ENCODE peak calls at places on chromosomes 2 and 18, in eight cellular contexts. E is PC-9, M is GM12878, C is dorsolateral prefrontal cortex, X is spleen, F is uterus, U is PC-3, O is DND-41. S is an unnamed sample.

GRCh38 chr18:12092398-12093229 is 1.0 kb upstream of the ANKRD62 start:
- DNase-seq in E (peak), M (peak), C (no peak), X (no peak), F (no peak), U (peak), O (no peak), S (no peak)

GRCh38 chr2:26298638-26299393 is 47.1 kb upstream of the SELENOI start:
- DNase-seq in E (no peak), M (peak), C (no peak), X (peak), F (peak), U (no peak), O (peak), S (no peak)

GRCh38 chr2:58899692-58900091 is 658.6 kb upstream of the FANCL start:
- DNase-seq in E (no peak), M (no peak), C (no peak), X (no peak), F (no peak), U (no peak), O (no peak), S (no peak)

GRCh38 chr18:8747440-8747937 is 42.1 kb downstream of the MTCL1 start:
- DNase-seq in E (no peak), M (no peak), C (no peak), X (no peak), F (no peak), U (peak), O (no peak), S (peak)

GRCh38 chr2:71742953-71743601 is 289.7 kb downstream of the DYSF start:
- DNase-seq in E (peak), M (no peak), C (no peak), X (no peak), F (peak), U (peak), O (no peak), S (peak)

GRCh38 chr2:70094978-70095832 is 7.9 kb downstream of the PCBP1 start:
- DNase-seq in E (no peak), M (no peak), C (peak), X (peak), F (peak), U (peak), O (peak), S (no peak)

GRCh38 chr2:101410716-101411115 is 23.4 kb upstream of the CREG2 start:
- DNase-seq in E (peak), M (no peak), C (no peak), X (no peak), F (no peak), U (peak), O (no peak), S (no peak)

GRCh38 chr18:33573193-33573592 is 4.8 kb upstream of the ASXL3 start:
- DNase-seq in E (no peak), M (no peak), C (no peak), X (no peak), F (no peak), U (no peak), O (no peak), S (no peak)

GRCh38 chr18:77059294-77059916 is 73.2 kb downstream of the MBP start:
- DNase-seq in E (peak), M (no peak), C (no peak), X (no peak), F (no peak), U (peak), O (peak), S (no peak)

GRCh38 chr2:3680548-3681345 is 22.6 kb upstream of the DCDC2C start:
- DNase-seq in E (no peak), M (no peak), C (no peak), X (no peak), F (no peak), U (no peak), O (no peak), S (no peak)

GRCh38 chr2:71896385-71897144 is 251.1 kb downstream of the CYP26B1 start:
- DNase-seq in E (no peak), M (no peak), C (peak), X (peak), F (no peak), U (no peak), O (no peak), S (no peak)

GRCh38 chr2:98348066-98348561 is 1.9 kb downstream of the CNGA3 start:
- DNase-seq in E (peak), M (no peak), C (no peak), X (no peak), F (no peak), U (no peak), O (no peak), S (no peak)

GRCh38 chr18:79528846-79529245 is 133.1 kb downstream of the NFATC1 start:
- DNase-seq in E (peak), M (no peak), C (peak), X (peak), F (peak), U (peak), O (peak), S (peak)

GRCh38 chr2:101710690-101711318 is 13.3 kb downstream of the MAP4K4 start:
- DNase-seq in E (no peak), M (no peak), C (no peak), X (no peak), F (no peak), U (peak), O (no peak), S (no peak)

GRCh38 chr2:29844713-29845320 is 76.6 kb downstream of the ALK start:
- DNase-seq in E (no peak), M (no peak), C (no peak), X (no peak), F (no peak), U (peak), O (no peak), S (no peak)

GRCh38 chr2:143397886-143398614 is 268.8 kb downstream of the ARHGAP15 start:
- DNase-seq in E (no peak), M (peak), C (no peak), X (no peak), F (no peak), U (peak), O (no peak), S (peak)

GRCh38 chr2:1559589-1560175 is 146.4 kb downstream of the TPO start:
- DNase-seq in E (no peak), M (no peak), C (no peak), X (peak), F (no peak), U (no peak), O (no peak), S (no peak)

GRCh38 chr2:76170856-76171255 is 460.1 kb upstream of the GCFC2 start:
- DNase-seq in E (no peak), M (no peak), C (no peak), X (no peak), F (no peak), U (no peak), O (no peak), S (no peak)

GRCh38 chr2:96273763-96274162 is 7.7 kb downstream of the CIAO1 start:
- DNase-seq in E (no peak), M (no peak), C (no peak), X (no peak), F (no peak), U (no peak), O (no peak), S (no peak)

GRCh38 chr2:21317131-21317530 is 193.4 kb downstream of the TDRD15 start:
- DNase-seq in E (no peak), M (no peak), C (peak), X (no peak), F (peak), U (peak), O (peak), S (no peak)

GRCh38 chr18:10299686-10300085 is 154.7 kb upstream of the APCDD1 start:
- DNase-seq in E (no peak), M (no peak), C (no peak), X (no peak), F (no peak), U (no peak), O (peak), S (no peak)

GRCh38 chr2:233800231-233800630 is 22.1 kb downstream of the MROH2A start:
- DNase-seq in E (no peak), M (no peak), C (no peak), X (no peak), F (no peak), U (no peak), O (no peak), S (no peak)

GRCh38 chr18:78814321-78814720 is 165.3 kb upstream of the SALL3 start:
- DNase-seq in E (no peak), M (no peak), C (no peak), X (peak), F (no peak), U (no peak), O (no peak), S (no peak)

GRCh38 chr18:23541349-23542093 is 38.2 kb downstream of the RMC1 start:
- DNase-seq in E (no peak), M (no peak), C (no peak), X (no peak), F (no peak), U (no peak), O (no peak), S (no peak)

GRCh38 chr2:160836755-160837154 is 323.5 kb upstream of the TANK start:
- DNase-seq in E (peak), M (no peak), C (no peak), X (no peak), F (no peak), U (peak), O (no peak), S (peak)

GRCh38 chr18:57221084-57221483 is 74.2 kb downstream of the BOD1L2 start:
- DNase-seq in E (no peak), M (no peak), C (no peak), X (no peak), F (no peak), U (no peak), O (no peak), S (no peak)

GRCh38 chr18:31419457-31419932 is 28.0 kb upstream of the DSG3 start:
- DNase-seq in E (peak), M (no peak), C (no peak), X (no peak), F (no peak), U (no peak), O (no peak), S (no peak)

GRCh38 chr18:22543764-22544163 is 126.0 kb upstream of the CTAGE1 start:
- DNase-seq in E (no peak), M (no peak), C (no peak), X (no peak), F (peak), U (peak), O (no peak), S (no peak)

GRCh38 chr2:120677696-120678095 is 58.0 kb upstream of the GLI2 start:
- DNase-seq in E (no peak), M (no peak), C (no peak), X (no peak), F (no peak), U (no peak), O (no peak), S (no peak)

GRCh38 chr2:225797394-225797793 is 397.9 kb downstream of the NYAP2 start:
- DNase-seq in E (no peak), M (no peak), C (no peak), X (no peak), F (no peak), U (no peak), O (no peak), S (no peak)

GRCh38 chr2:158127380-158127804 is 25.7 kb downstream of the UPP2 start:
- DNase-seq in E (no peak), M (no peak), C (no peak), X (no peak), F (no peak), U (no peak), O (no peak), S (no peak)

GRCh38 chr2:122935506-122935905 is 1089.6 kb upstream of the CNTNAP5 start:
- DNase-seq in E (no peak), M (no peak), C (no peak), X (no peak), F (no peak), U (peak), O (no peak), S (no peak)

GRCh38 chr2:139122711-139123158 is 342.5 kb upstream of the NXPH2 start:
- DNase-seq in E (peak), M (no peak), C (no peak), X (no peak), F (no peak), U (peak), O (no peak), S (no peak)

GRCh38 chr2:10550206-10551001 is 102.3 kb upstream of the ODC1 start:
- DNase-seq in E (no peak), M (no peak), C (no peak), X (no peak), F (peak), U (no peak), O (no peak), S (no peak)

GRCh38 chr2:222844323-222844722 is 16.5 kb upstream of the ACSL3 start:
- DNase-seq in E (peak), M (no peak), C (no peak), X (no peak), F (peak), U (peak), O (no peak), S (peak)

GRCh38 chr2:238591732-238592131 is 165.0 kb downstream of the ASB1 start:
- DNase-seq in E (no peak), M (no peak), C (no peak), X (no peak), F (no peak), U (no peak), O (no peak), S (no peak)

GRCh38 chr2:81894451-81894990 is 1590.0 kb upstream of the LRRTM1 start:
- DNase-seq in E (no peak), M (no peak), C (no peak), X (no peak), F (no peak), U (peak), O (no peak), S (peak)

GRCh38 chr2:7203056-7203467 is 285.9 kb downstream of the RNF144A start:
- DNase-seq in E (no peak), M (peak), C (no peak), X (no peak), F (peak), U (peak), O (peak), S (peak)

GRCh38 chr2:101967826-101968498 is 23.8 kb upstream of the IL1R2 start:
- DNase-seq in E (no peak), M (no peak), C (no peak), X (no peak), F (peak), U (peak), O (no peak), S (no peak)

DNA sequence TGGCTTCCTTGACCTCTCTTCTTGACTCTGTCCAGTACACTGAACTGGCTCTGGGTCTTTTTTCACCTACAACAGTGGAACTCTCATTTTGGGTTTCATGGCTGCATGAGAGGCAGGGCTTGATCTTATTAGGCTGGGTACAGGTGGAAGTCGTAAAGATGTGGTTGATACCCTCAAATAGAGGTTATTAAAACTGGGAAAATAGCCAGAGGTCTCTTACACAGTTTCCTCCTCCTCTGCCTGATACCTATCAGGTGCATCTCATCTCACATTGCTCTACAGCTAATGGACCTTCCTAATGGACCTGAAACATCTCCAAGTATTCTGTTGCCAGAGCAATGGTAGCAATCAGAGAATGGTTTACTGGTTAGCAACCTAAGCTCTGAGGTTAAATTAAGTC is 231.8 kb downstream of the ETAA1 start:
- DNase-seq in E (no peak), M (no peak), C (no peak), X (no peak), F (no peak), U (no peak), O (no peak), S (no peak)
- TF ChIP-seq CTCF in E (no peak), M (no peak), C (no peak), X (no peak), F (no peak), U (no peak), O (no peak), S (no peak)

DNA sequence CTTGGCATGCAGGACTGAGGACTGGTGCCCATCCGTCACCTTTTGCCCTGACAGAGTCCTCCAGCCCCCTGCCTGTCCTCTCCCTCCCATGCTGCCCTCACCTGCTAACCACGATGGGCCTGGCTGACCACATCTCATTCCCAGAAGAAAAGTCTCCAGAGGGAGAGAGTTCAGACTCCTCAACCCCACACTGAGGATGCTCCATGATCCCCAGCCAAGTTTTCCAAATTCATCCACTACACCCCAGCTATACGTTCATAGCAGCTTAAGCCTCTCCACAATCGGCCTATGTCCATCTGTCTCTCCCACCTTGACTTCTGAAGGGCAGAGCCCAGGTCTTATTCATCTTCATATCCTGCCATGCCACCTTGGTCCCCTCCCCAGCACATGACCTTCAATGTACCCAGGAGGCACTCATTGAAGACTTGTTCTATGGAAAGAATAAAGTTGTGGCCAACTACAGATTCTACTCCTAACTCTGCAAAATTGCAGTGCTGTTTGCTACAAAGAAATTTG is 115.6 kb upstream of the ID2 start:
- DNase-seq in E (no peak), M (no peak), C (no peak), X (no peak), F (no peak), U (no peak), O (peak), S (no peak)
- H3K27ac ChIP-seq in E (no peak), M (no peak), C (no peak), X (no peak), F (no peak), U (no peak), O (no peak), S (no peak)

GRCh38 chr2:194304191-194304590 is 1352.8 kb upstream of the SLC39A10 start:
- DNase-seq in E (no peak), M (no peak), C (no peak), X (no peak), F (no peak), U (no peak), O (no peak), S (no peak)
- H3K4me3 ChIP-seq in E (no peak), M (no peak), C (no peak), X (no peak), F (no peak), U (no peak), O (no peak), S (no peak)

GRCh38 chr2:25295654-25296053 is 46.1 kb downstream of the DNMT3A start:
- DNase-seq in E (peak), M (no peak), C (no peak), X (no peak), F (no peak), U (no peak), O (no peak), S (no peak)

GRCh38 chr2:25300001-25300400 is 41.7 kb downstream of the DNMT3A start:
- DNase-seq in E (no peak), M (no peak), C (no peak), X (no peak), F (no peak), U (no peak), O (no peak), S (no peak)

GRCh38 chr2:25294573-25295462 is 46.9 kb downstream of the DNMT3A start:
- DNase-seq in E (peak), M (no peak), C (peak), X (peak), F (peak), U (peak), O (peak), S (no peak)

GRCh38 chr2:25298776-25299431 is 42.8 kb downstream of the DNMT3A start:
- DNase-seq in E (no peak), M (no peak), C (no peak), X (no peak), F (no peak), U (no peak), O (no peak), S (no peak)

GRCh38 chr2:25297738-25298137 is 44.0 kb downstream of the DNMT3A start:
- DNase-seq in E (peak), M (no peak), C (no peak), X (no peak), F (no peak), U (no peak), O (no peak), S (no peak)
- TF ChIP-seq CTCF in E (no peak), M (no peak), C (no peak), X (no peak), F (no peak), U (no peak), O (no peak), S (no peak)

DNA sequence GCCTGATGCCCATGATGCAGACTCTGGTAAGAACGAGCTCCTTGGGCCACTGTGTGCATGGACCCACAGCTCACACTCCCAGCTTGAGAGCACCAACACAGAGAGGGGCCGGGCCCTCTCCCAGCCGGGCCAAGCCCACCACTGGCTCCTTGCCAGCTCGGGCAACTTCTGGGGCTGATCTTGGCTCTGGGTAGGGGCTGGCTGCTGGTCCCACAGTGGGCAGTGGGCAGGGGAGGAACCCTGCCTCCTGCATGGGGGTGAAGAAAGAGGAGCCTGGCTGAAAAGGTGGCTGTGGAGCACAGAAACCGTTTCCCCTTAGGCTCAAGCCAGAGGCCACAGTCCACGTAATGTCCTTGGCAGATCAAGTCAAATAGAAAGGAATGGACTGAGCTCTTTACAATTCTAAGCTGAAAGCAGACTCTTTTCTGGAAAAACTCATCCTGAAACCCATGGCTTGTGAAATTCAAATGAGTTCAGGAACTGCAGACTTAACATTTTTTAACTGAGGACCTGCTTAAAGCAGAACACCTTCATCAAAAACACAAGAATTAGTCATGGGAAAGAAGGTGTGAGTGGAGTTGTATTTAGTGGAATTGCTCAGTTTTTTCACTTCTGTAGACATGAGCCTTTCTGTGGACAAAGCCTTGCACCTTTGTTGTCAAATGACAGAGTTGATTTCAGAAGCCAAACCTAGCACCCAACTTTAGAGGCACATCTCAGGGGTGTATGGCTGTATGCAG is 104.9 kb downstream of the STPG4 start:
- DNase-seq in E (no peak), M (no peak), C (no peak), X (no peak), F (no peak), U (no peak), O (no peak), S (no peak)
- H3K27ac ChIP-seq in E (no peak), M (no peak), C (peak), X (no peak), F (no peak), U (no peak), O (no peak), S (no peak)

GRCh38 chr18:5628512-5629255 is 84.9 kb upstream of the EPB41L3 start:
- DNase-seq in E (no peak), M (no peak), C (peak), X (peak), F (peak), U (peak), O (no peak), S (no peak)
- H3K4me3 ChIP-seq in E (no peak), M (no peak), C (peak), X (peak), F (peak), U (peak), O (no peak), S (peak)

DNA sequence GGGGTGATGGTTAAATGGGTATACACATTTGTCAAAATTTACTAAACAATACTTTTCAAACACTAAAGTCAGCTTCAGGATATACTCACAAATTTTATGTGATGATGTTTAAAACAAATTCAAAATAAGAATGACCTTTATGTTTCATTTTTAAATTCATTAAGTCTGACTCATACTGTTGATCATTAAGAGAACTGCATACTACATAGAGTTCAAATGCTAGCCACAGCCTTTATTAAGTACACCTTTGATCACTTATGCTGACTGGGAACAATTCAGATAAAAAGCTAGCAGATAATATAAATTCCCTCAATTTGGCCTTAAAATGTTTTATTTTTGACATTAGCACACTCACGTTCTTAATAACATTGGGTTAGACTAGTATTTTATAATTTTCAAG is 14.1 kb downstream of the LMAN1 start:
- DNase-seq in E (no peak), M (no peak), C (no peak), X (no peak), F (no peak), U (no peak), O (no peak), S (no peak)
- TF ChIP-seq CTCF in E (no peak), M (no peak), C (no peak), X (no peak), F (no peak), U (no peak), O (no peak), S (no peak)